ENCODE peak calls at places on chromosomes 6 and 20, in six cellular contexts. L is HCT116, R is choroid plexus epithelial cell, C is heart right ventricle, N is fibroblast of villous mesenchyme, H is GM23248. T is an unnamed sample.

GRCh38 chr20:19889011-19889953 is 127.9 kb upstream of the NAA20 start:
- DNase-seq in C (peak), L (no peak), R (peak), N (peak), H (peak), T (peak)

GRCh38 chr6:153727910-153728309 is 311.1 kb upstream of the OPRM1 start:
- DNase-seq in H (peak), N (peak), C (no peak), R (peak), L (no peak), T (no peak)

GRCh38 chr20:36784900-36785299 is 11.3 kb upstream of the DSN1 start:
- DNase-seq in C (no peak), R (peak), L (no peak), H (peak), N (peak), T (no peak)

GRCh38 chr6:26240157-26240980 is 124.6 kb upstream of the BTN3A2 start:
- DNase-seq in C (no peak), N (peak), R (peak), H (peak), L (no peak), T (no peak)

GRCh38 chr20:36574278-36575065 is 1.1 kb downstream of the TGIF2 start:
- DNase-seq in N (peak), C (peak), H (peak), R (peak), L (no peak), T (no peak)

GRCh38 chr6:134663800-134664535 is 285.9 kb downstream of the ALDH8A1 start:
- DNase-seq in R (peak), N (peak), C (no peak), L (no peak), H (no peak), T (no peak)

GRCh38 chr6:36574679-36575078 is 19.5 kb upstream of the SRSF3 start:
- DNase-seq in N (no peak), R (no peak), H (no peak), C (no peak), L (no peak), T (no peak)

GRCh38 chr20:11780765-11781369 is 136.8 kb upstream of the BTBD3 start:
- DNase-seq in R (no peak), H (no peak), L (no peak), N (no peak), C (no peak), T (no peak)

GRCh38 chr20:57959018-57959417 is 249.2 kb upstream of the PMEPA1 start:
- DNase-seq in L (no peak), R (no peak), H (peak), N (no peak), C (no peak), T (no peak)

GRCh38 chr6:117169781-117170281 is 95.5 kb upstream of the VGLL2 start:
- DNase-seq in H (no peak), N (no peak), C (no peak), L (no peak), R (no peak), T (no peak)

GRCh38 chr6:70299456-70299855 is 3.4 kb downstream of the COL9A1 start:
- DNase-seq in N (peak), L (no peak), C (no peak), H (peak), R (peak), T (no peak)

GRCh38 chr6:73515204-73516101 is 5.4 kb downstream of the EEF1A1 start:
- DNase-seq in C (no peak), L (no peak), N (peak), H (peak), R (peak), T (peak)

GRCh38 chr6:5671162-5671561 is 335.6 kb downstream of the NRN1 start:
- DNase-seq in H (peak), N (peak), R (peak), L (no peak), C (no peak), T (no peak)

GRCh38 chr20:63441777-63442493 is 30.5 kb downstream of the KCNQ2 start:
- DNase-seq in H (peak), C (peak), L (peak), N (peak), R (peak), T (no peak)

GRCh38 chr20:41111578-41111951 is 25.8 kb upstream of the PLCG1 start:
- DNase-seq in L (no peak), C (no peak), R (no peak), H (no peak), N (no peak), T (no peak)

GRCh38 chr20:52812231-52812847 is 159.8 kb upstream of the TSHZ2 start:
- DNase-seq in C (no peak), R (no peak), H (peak), L (no peak), N (no peak), T (no peak)

GRCh38 chr6:128208851-128209580 is 308.2 kb upstream of the THEMIS start:
- DNase-seq in C (no peak), R (peak), N (peak), L (no peak), H (peak), T (peak)

GRCh38 chr6:81625216-81625615 is 127.3 kb downstream of the TENT5A start:
- DNase-seq in H (no peak), R (peak), C (no peak), N (peak), L (no peak), T (no peak)

GRCh38 chr6:53258774-53259155 is 90.0 kb downstream of the ELOVL5 start:
- DNase-seq in C (no peak), L (no peak), N (no peak), H (no peak), R (no peak), T (no peak)

GRCh38 chr20:13231031-13231752 is 10.1 kb downstream of the ISM1 start:
- DNase-seq in N (peak), L (no peak), H (peak), R (no peak), C (no peak), T (peak)

GRCh38 chr6:164753517-164753916 is 555.9 kb downstream of the C6orf118 start:
- DNase-seq in R (peak), H (peak), C (no peak), L (peak), N (no peak), T (no peak)

GRCh38 chr6:113855500-113856010 is 1.6 kb upstream of the MARCKS start:
- DNase-seq in R (peak), H (peak), N (peak), L (no peak), C (peak), T (no peak)

GRCh38 chr6:111411046-111411445 is 72.0 kb downstream of the REV3L start:
- DNase-seq in R (no peak), N (no peak), C (no peak), L (no peak), H (no peak), T (no peak)

GRCh38 chr20:24772667-24773066 is 176.4 kb upstream of the CST7 start:
- DNase-seq in N (no peak), H (no peak), L (no peak), C (no peak), R (no peak), T (no peak)

GRCh38 chr6:42520786-42521607 is 42.8 kb upstream of the UBR2 start:
- DNase-seq in H (peak), N (peak), L (peak), C (no peak), R (peak), T (no peak)

GRCh38 chr6:82205793-82206425 is 41.6 kb downstream of the IBTK start:
- DNase-seq in C (no peak), H (no peak), L (no peak), R (peak), N (peak), T (no peak)

GRCh38 chr20:62999580-62999979 is 7.2 kb downstream of the BHLHE23 start:
- DNase-seq in L (no peak), N (no peak), R (no peak), H (no peak), C (peak), T (no peak)

GRCh38 chr6:101399627-101399955 is 6.1 kb downstream of the GRIK2 start:
- DNase-seq in H (no peak), C (no peak), R (no peak), N (no peak), L (no peak), T (no peak)

DNA sequence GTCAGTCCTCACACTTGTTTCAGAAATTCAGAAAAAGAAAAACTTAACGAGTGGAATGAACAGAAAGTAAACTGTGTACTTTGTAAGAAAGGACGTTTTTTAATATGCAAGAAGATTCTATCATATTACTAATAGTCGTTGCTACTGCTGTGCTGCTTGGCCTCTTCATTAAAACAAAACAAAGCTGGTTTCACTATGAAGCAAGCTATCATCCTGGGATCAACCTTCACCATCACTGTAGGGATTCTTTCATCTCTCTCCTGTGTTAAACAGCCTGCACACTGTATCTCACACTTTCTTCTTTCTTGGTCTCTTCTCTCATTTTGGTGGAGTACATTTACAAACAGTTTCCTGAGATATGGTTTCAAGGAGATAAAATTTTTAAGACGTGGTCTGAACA is 284.2 kb downstream of the BTBD9 start:
- DNase-seq in H (no peak), C (no peak), R (no peak), N (no peak), L (no peak), T (no peak)
- H3K4me3 ChIP-seq in H (no peak), C (no peak), R (no peak), N (no peak), L (no peak), T (no peak)

GRCh38 chr20:49676581-49677291 is 36.9 kb downstream of the B4GALT5 start:
- DNase-seq in L (no peak), C (no peak), N (peak), R (peak), H (peak), T (no peak)
- H3K4me3 ChIP-seq in L (peak), C (no peak), N (no peak), R (no peak), H (peak), T (no peak)

GRCh38 chr6:105135907-105136432 is 43.8 kb downstream of the POPDC3 start:
- DNase-seq in R (peak), N (peak), H (peak), L (no peak), C (no peak), T (no peak)
- H3K4me3 ChIP-seq in R (peak), N (peak), H (peak), L (peak), C (peak), T (peak)

DNA sequence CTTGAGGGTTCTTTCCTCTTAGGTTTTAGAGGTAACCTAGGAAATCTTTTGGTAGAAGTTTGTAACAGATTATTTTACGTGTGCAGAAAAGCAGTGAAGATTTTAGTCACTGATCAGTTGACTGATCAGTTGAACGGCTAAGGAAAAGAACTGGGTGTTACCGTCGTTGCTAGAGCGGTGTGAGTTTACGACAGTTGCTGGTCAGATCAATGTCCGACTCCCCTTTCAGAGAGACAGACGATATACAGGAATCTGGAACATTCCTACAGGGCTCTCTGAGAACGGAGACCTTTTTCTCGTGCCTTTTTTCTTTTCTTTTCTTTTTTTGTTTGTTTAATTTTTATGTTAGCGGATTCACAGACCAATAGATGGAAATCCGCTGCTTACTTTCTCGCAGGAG is 132.1 kb upstream of the ZNF184 start:
- DNase-seq in H (peak), L (no peak), C (no peak), R (peak), N (no peak), T (no peak)
- H3K4me3 ChIP-seq in H (peak), L (peak), C (no peak), R (peak), N (peak), T (peak)

DNA sequence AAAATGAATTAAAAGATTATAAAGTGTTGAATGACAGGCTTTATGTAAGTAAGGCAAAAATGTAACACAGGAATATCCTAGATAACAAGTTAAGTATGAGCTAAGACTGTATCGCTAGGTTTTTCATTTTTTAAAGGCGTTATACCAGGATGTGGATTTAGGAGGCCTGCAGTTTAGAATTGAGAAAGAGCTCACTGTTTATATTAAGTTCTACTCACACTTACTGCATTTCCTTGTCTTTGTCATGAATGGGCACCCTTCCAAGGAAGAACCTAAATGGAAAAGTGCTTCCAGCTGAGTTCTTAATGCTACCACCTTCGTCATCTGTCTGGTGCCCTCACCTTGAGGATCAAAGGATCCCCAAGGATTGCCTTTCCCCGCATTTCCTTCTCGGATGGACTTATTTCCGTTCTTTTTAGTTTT is 148.7 kb downstream of the SOX4 start:
- DNase-seq in H (peak), R (peak), N (peak), C (no peak), L (peak), T (no peak)
- H3K4me3 ChIP-seq in H (no peak), R (no peak), N (no peak), C (no peak), L (peak), T (no peak)

DNA sequence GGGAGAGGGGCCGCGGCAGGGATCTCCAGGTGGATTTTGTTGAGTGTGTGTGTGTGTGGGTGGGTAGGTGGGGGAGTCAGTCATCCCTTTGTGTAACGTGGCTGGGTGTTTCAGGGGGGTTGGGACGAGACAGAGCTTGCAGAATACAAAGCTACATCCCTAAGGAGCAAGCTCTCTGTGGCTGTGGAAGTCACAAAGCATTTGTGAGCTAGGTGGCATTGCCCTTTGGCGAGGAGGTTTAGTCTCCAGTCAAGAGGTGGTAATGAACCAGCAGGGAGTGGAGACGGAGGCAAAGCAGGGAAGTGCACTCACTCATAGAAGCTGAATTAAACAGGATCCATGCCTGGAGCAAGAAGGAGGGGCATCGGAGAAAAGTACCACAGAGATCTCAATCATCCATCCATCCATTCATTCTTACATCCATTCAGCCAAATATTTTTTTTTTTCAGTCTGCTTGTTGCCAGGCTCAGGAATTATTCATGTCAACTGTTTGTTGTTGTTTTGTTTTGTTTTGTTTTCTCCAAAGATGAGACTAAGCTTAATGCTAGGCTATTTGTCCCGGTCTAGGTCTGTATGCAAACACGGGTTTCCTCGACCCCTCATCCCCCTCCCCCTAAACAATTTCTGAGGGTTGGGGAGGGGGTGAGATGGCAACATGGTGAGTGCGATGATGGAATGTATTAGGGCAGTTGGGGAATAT is 913 bp downstream of the HCRTR2 start:
- DNase-seq in R (no peak), C (no peak), N (no peak), L (no peak), H (no peak), T (no peak)
- H3K4me3 ChIP-seq in R (no peak), C (no peak), N (no peak), L (no peak), H (no peak), T (no peak)

DNA sequence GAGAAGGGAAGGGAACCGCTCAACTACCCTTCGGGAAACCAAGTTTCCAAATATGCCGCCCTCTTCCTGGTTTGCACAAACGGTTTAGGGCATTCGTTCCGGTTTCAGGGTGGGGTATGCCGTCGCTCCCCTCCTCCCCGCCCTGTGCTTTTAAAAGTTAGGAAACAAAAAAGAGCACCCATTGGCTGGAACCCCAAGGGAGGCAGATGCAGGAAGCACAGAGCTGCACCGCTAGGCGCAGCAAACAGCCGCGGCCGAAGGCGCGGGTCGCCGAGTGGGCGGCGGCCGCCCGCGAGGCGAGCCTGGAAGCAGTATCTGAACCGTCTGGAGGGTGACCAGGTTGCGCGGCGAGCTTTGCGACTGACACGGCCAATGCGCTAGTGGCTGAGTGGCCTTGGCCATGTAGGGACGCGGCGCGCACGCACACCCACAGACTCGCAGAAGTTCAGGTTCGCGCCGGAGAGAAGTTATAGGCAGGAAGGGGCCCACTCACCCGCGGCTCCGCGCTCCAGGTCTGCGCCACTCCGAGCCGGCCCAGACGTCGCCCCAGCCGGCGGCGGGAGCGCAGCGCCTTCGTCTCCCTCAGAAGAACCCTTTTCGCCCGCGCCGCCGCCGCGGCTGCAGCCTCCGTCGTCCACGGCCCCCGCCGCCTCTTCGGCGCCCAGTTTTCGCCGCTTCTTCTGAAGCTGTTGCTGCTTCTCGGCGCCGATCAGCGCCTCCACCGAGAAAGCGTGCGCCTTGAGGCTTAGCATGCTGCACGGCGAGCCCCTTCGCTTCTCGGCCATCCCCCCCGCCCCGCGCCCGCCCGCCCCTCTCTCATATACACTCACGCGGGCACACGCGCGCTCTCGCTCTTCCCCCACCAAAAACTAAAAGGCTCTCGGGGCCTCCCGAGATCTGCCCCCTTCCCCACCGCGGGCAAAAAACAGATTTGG is 734 bp downstream of the TBX18 start:
- DNase-seq in C (peak), N (peak), R (peak), H (peak), L (peak), T (peak)
- H3K4me3 ChIP-seq in C (peak), N (peak), R (peak), H (peak), L (peak), T (peak)

DNA sequence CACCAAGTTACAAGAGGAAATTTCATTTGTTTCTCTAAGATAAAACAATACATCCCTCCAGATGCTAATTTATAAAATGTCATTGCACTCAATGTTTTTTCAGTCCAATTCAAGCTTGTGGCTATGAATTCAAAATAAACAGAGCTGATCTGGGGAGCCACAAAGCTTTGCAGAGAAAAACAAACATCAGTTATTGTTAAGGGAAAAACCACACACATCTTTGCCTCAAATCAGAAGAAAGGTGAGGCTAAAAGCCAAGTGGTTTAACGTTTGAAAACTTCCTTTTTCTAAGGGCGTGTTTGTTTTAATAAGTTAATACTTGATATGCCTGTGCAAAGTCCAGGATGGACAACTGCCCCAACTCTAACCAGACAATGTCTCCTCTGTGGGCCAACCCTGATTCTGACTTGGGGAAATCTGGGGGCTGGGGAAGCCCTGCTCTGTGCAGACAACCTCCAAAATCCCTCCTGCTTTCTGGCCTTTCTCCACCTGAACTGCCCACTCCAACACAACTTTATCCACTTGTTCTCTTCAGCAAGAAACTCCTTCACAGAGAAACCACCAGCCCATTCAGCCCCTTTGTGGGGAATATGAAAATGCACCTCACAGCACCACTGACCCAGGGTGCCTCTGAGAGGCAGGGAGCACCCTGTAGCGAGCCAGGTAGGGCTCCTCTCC is 44.6 kb upstream of the NT5E start:
- DNase-seq in N (no peak), R (peak), C (no peak), H (peak), L (no peak), T (no peak)
- H3K4me3 ChIP-seq in N (no peak), R (no peak), C (no peak), H (peak), L (peak), T (no peak)

T was measured in AG09309.